ENCODE peak calls at places on chromosomes 1 and 21, in five cellular contexts. N is tibial nerve, K is A549, A is ovary, M is transverse colon. J is an unnamed sample.

GRCh38 chr1:12617901-12618660 is at the start of gene DHRS3:
- DNase-seq in K (peak), A (peak), N (peak), M (peak), J (peak)

GRCh38 chr1:73674945-73675561 is 522.9 kb downstream of the LRRIQ3 start:
- DNase-seq in M (no peak), K (peak), A (no peak), N (no peak), J (no peak)

GRCh38 chr21:42352433-42353095 is 1.8 kb upstream of the TFF2 start:
- DNase-seq in M (no peak), A (no peak), K (no peak), N (no peak), J (no peak)

GRCh38 chr1:54483875-54484437 is 64.1 kb upstream of the ACOT11 start:
- DNase-seq in N (no peak), A (no peak), M (no peak), K (no peak), J (no peak)

GRCh38 chr21:45383615-45384201 is 21.3 kb upstream of the COL18A1 start:
- DNase-seq in K (no peak), N (no peak), A (peak), M (no peak), J (no peak)

GRCh38 chr1:94383966-94384408 is 34.2 kb upstream of the ABCD3 start:
- DNase-seq in K (peak), A (no peak), N (no peak), M (peak), J (no peak)

GRCh38 chr1:44924835-44925464 is 61.4 kb downstream of the EIF2B3 start:
- DNase-seq in M (no peak), K (peak), N (no peak), A (no peak), J (no peak)

GRCh38 chr1:226762988-226763740 is 24.1 kb upstream of the ITPKB start:
- DNase-seq in K (peak), N (no peak), A (no peak), M (no peak), J (no peak)

GRCh38 chr21:38660333-38661295 is 145.1 kb upstream of the ETS2 start:
- DNase-seq in M (peak), N (no peak), K (no peak), A (peak), J (no peak)

GRCh38 chr1:172322219-172323061 is 98.0 kb upstream of the C1orf105 start:
- DNase-seq in K (peak), N (no peak), A (no peak), M (no peak), J (no peak)

GRCh38 chr21:41477641-41478318 is 30.2 kb downstream of the TMPRSS2 start:
- DNase-seq in N (no peak), A (no peak), K (no peak), M (no peak), J (no peak)

GRCh38 chr1:55310517-55310927 is 95.4 kb upstream of the USP24 start:
- DNase-seq in K (peak), N (no peak), A (no peak), M (no peak), J (no peak)

GRCh38 chr1:32215629-32216505 is 6.3 kb downstream of the TMEM234 start:
- DNase-seq in M (peak), K (peak), N (no peak), A (peak), J (no peak)

GRCh38 chr1:93925206-93925605 is 16.0 kb upstream of the GCLM start:
- DNase-seq in M (no peak), N (no peak), A (no peak), K (no peak), J (no peak)

GRCh38 chr1:210455840-210456603 is 127.3 kb downstream of the HHAT start:
- DNase-seq in M (no peak), N (no peak), K (no peak), A (no peak), J (no peak)

GRCh38 chr1:218985424-218985823 is 188.3 kb upstream of the LYPLAL1 start:
- DNase-seq in K (no peak), A (no peak), N (no peak), M (no peak), J (no peak)

GRCh38 chr1:80401757-80402156 is 1395.2 kb upstream of the ADGRL4 start:
- DNase-seq in A (no peak), K (no peak), N (no peak), M (no peak), J (no peak)

GRCh38 chr1:46519209-46519608 is 29.6 kb downstream of the DMBX1 start:
- DNase-seq in N (no peak), M (no peak), K (no peak), A (no peak), J (no peak)

GRCh38 chr1:3746389-3746783 is 5.9 kb upstream of the CCDC27 start:
- DNase-seq in A (no peak), K (no peak), N (no peak), M (no peak), J (no peak)

GRCh38 chr21:44701023-44701400 is 4.0 kb downstream of the KRTAP10-12 start:
- DNase-seq in M (no peak), K (no peak), N (no peak), A (no peak), J (peak)

GRCh38 chr1:110455151-110455550 is 4.2 kb downstream of the PROK1 start:
- DNase-seq in K (no peak), N (no peak), M (no peak), A (no peak), J (no peak)

DNA sequence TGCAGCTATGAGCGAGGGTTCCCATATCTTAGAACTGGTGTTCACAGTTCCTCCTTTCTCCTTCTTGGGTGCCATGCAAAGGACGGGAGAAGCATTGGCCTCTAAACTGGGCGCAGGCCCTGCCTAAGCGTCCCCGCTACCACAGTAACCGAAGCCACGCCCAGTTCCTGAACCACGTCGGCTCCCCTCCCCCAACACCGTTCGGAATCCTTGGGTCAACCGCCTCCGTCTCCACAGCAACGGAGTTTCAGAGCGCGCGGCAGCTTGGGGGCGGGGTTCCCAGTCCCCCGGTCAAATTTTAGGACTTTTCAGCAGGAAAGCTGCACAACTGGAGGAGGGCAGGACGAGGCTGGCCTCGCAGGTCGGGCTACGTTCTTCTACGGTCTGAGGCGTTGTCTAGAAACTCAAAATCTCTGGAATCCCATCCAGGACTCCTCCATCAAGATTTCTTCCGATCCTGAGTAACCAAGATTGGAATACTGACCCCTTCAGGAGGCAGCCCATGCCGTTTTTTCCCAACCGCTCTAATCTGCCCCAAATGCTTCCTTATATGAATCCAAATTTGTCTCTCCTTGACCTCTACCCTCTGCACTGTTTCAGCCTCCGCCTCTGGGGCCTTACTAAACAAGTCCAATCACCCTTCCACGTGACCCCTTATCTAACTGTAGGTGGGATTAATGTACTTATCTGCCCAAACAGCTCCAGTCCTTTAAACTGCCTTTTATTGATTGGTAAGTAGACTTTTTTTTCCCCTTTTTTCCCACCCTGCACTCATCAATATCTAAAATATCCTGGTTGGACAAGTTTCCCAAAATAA is at the start of gene SPAG17:
- DNase-seq in M (peak), N (peak), A (peak), K (peak), J (no peak)
- TF ChIP-seq EP300 in M (no peak), N (no peak), A (no peak), K (no peak), J (no peak)

GRCh38 chr21:40115775-40116174 is 248.5 kb downstream of the PCP4 start:
- DNase-seq in A (no peak), M (no peak), N (no peak), K (no peak), J (no peak)
- TF ChIP-seq POLR2A in A (no peak), M (no peak), N (no peak), K (no peak), J (no peak)

GRCh38 chr1:179860667-179861066 is 16.9 kb downstream of the TOR1AIP2 start:
- DNase-seq in M (no peak), K (no peak), N (no peak), A (no peak), J (no peak)
- TF ChIP-seq EP300 in M (no peak), K (no peak), N (no peak), A (no peak), J (no peak)

DNA sequence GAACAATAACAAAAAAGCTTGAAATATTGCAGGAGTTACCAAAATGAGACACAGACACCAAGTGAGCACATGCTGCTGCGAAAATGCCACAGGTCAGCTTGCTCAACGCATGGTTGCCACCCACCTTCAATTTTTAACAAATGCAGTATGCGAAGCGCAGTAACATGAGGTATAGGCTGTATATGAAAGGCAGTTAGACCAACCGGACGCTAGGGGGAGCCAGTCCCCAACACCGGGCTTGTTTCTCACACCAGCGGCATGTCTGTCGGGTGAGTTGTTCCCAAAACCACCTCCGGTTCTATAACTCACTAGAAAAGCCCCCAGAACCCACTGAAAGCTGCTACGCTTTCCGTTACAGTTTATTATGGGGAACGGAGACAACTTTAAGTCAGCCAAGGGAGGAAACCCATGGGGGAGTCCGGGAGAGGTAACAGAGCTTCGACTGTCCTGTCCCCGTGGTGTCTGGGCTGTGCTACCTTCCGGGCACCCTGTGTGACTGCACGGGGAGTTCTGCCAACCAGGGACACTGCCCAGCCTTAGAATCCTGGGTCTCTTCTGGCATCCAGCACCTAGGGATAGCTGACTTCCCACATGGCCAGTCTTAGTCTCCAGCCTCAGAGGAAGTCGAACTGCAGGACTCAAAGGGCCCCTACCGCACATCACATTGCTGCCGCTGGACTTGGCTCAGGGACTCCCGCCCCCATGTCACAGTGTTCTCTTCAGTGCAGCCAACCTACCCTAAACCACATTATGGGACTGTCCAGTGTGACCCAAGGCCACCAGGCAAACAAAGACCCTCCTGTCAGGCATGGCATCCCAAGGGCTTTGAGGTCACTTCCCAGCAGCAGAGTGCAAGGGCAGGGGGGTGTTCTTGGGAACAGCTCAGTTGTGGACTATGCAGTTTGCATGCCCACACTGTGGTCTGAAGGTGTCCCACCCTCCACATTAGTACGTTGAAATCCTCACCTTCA is 14.0 kb downstream of the RNF187 start:
- DNase-seq in M (peak), N (peak), A (peak), K (peak), J (peak)
- TF ChIP-seq POLR2A in M (no peak), N (no peak), A (no peak), K (no peak), J (no peak)

GRCh38 chr1:205310981-205311704 is 10.4 kb downstream of the NUAK2 start:
- DNase-seq in M (no peak), K (no peak), N (no peak), A (no peak), J (no peak)
- TF ChIP-seq EP300 in M (no peak), K (no peak), N (no peak), A (no peak), J (no peak)

GRCh38 chr1:239563680-239564079 is 177.3 kb downstream of the CHRM3 start:
- DNase-seq in M (no peak), K (no peak), N (no peak), A (no peak), J (no peak)
- TF ChIP-seq POLR2A in M (no peak), K (no peak), N (no peak), A (no peak), J (no peak)

GRCh38 chr1:211606914-211607751 is 28.2 kb upstream of the SLC30A1 start:
- DNase-seq in K (no peak), N (no peak), M (peak), A (no peak), J (no peak)
- TF ChIP-seq EP300 in K (no peak), N (peak), M (no peak), A (no peak), J (no peak)

GRCh38 chr1:178037510-178038253 is 56.2 kb upstream of the RASAL2 start:
- DNase-seq in K (peak), A (peak), N (peak), M (peak), J (no peak)
- TF ChIP-seq POLR2A in K (peak), A (no peak), N (no peak), M (peak), J (no peak)

J was measured in esophagus muscularis mucosa.